ENCODE peak calls at places on chromosomes 2 and 18, in ten cellular contexts. P, H, M, A, Q, N, C, B, Y and Z are unnamed samples.

GRCh38 chr18:23900979-23901378 is 113.6 kb upstream of the TTC39C start:
- DNase-seq in Y (no peak), C (no peak), P (peak), H (no peak), Q (no peak), B (no peak), A (no peak), M (no peak), N (no peak), Z (no peak)

GRCh38 chr2:100919316-100919715 is 82.8 kb upstream of the RPL31 start:
- DNase-seq in P (no peak), Y (no peak), Q (no peak), N (no peak), A (no peak), H (no peak), M (no peak), C (no peak), B (no peak), Z (no peak)

GRCh38 chr2:239119346-239120126 is 271.7 kb downstream of the TWIST2 start:
- DNase-seq in C (no peak), Y (no peak), N (no peak), Q (no peak), A (no peak), M (no peak), B (no peak), H (no peak), P (no peak), Z (peak)

GRCh38 chr2:205610437-205610836 is 71.9 kb upstream of the NRP2 start:
- DNase-seq in M (no peak), B (peak), P (no peak), Q (peak), C (no peak), Y (no peak), H (no peak), A (no peak), N (no peak), Z (no peak)

GRCh38 chr2:111200333-111200879 is 79.7 kb downstream of the BCL2L11 start:
- DNase-seq in C (no peak), B (no peak), Q (no peak), A (no peak), H (no peak), N (no peak), M (no peak), Y (no peak), P (no peak), Z (no peak)

GRCh38 chr2:39719317-39719716 is 53.6 kb downstream of the TMEM178A start:
- DNase-seq in N (no peak), Y (no peak), B (no peak), C (no peak), H (no peak), M (no peak), Q (no peak), P (no peak), A (no peak), Z (no peak)

GRCh38 chr18:49561127-49561376 is 805 bp upstream of the LIPG start:
- DNase-seq in Q (peak), A (no peak), B (no peak), N (no peak), Y (no peak), C (no peak), M (no peak), H (no peak), P (no peak), Z (no peak)

GRCh38 chr18:78911751-78912283 is 67.8 kb upstream of the SALL3 start:
- DNase-seq in M (no peak), C (no peak), P (no peak), Q (no peak), A (no peak), H (no peak), B (no peak), Y (no peak), N (no peak), Z (no peak)

GRCh38 chr18:70291295-70291574 is 2.4 kb downstream of the SOCS6 start:
- DNase-seq in C (no peak), B (no peak), Q (no peak), A (no peak), P (no peak), Y (no peak), N (no peak), H (no peak), M (no peak), Z (no peak)

GRCh38 chr2:112958428-112959108 is 19.2 kb upstream of the IL36G start:
- DNase-seq in B (peak), N (peak), M (peak), H (no peak), A (no peak), Q (peak), Y (no peak), P (peak), C (no peak), Z (peak)

GRCh38 chr2:3463914-3464313 is 55.4 kb downstream of the ADI1 start:
- DNase-seq in C (no peak), Y (peak), P (no peak), M (no peak), N (no peak), B (no peak), H (no peak), Q (no peak), A (peak), Z (no peak)

GRCh38 chr2:168717790-168718502 is 84.5 kb upstream of the NOSTRIN start:
- DNase-seq in Y (no peak), C (no peak), M (no peak), B (no peak), A (no peak), H (no peak), P (peak), Q (no peak), N (no peak), Z (no peak)

GRCh38 chr2:130821867-130822266 is 14.8 kb upstream of the ARHGEF4 start:
- DNase-seq in A (no peak), N (no peak), Q (no peak), M (no peak), P (no peak), Y (no peak), C (no peak), B (no peak), H (no peak), Z (no peak)

GRCh38 chr18:24296273-24296672 is 101.4 kb downstream of the OSBPL1A start:
- DNase-seq in Y (no peak), Q (no peak), H (no peak), M (no peak), A (no peak), B (no peak), P (no peak), C (no peak), N (no peak), Z (no peak)

GRCh38 chr18:41462946-41463345 is 492.1 kb upstream of the PIK3C3 start:
- DNase-seq in N (no peak), A (no peak), C (no peak), M (no peak), B (peak), H (no peak), Q (no peak), P (no peak), Y (no peak), Z (no peak)

DNA sequence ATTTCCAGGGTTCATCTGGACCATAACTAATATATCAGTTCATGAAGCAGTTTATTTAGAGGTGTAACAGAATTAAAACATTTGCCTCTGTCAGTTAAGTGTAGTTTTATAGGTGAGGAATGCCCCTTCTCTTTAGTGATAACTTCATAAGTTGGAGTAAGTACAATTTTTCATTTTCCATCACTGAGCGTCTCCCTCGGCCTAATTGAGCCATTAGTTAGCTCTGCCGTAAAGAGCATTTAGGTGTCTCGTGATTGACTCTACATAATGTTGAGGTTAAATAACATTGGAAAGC is 88.4 kb downstream of the UGGT1 start:
- DNase-seq in C (no peak), Q (no peak), N (no peak), P (no peak), H (no peak), B (no peak), M (no peak), A (no peak), Y (no peak), Z (no peak)
- TF ChIP-seq CTCF in C (no peak), Q (no peak), N (no peak), P (no peak), H (no peak), B (no peak), M (no peak), A (no peak), Y (no peak), Z (no peak)

DNA sequence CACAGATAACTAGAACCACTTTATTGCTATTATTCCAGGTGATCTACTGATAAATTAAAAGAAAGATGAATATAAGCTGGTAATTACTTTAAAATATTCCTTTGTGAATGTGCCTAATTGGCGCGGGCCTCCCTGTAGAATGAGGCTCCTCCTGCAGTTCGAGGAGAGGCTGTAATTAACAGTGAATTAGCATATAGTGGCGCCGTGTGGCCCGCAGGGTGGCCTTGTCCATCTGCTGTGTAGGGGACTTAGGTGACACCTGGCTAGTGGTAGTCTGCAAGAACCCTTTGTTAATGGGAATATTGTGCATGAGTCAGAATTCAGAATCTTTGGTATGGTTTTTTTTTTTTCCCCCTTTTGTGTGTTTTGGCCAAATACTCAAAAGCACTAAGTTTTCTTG is 119.8 kb downstream of the AGAP1 start:
- DNase-seq in M (no peak), Q (no peak), C (no peak), B (no peak), P (no peak), Y (no peak), H (no peak), N (no peak), A (no peak), Z (no peak)
- TF ChIP-seq CTCF in M (no peak), Q (no peak), C (no peak), B (no peak), P (no peak), Y (no peak), H (no peak), N (no peak), A (no peak), Z (no peak)

GRCh38 chr18:13103366-13103765 is 112.2 kb downstream of the CEP192 start:
- DNase-seq in C (no peak), Y (no peak), N (no peak), Q (peak), A (no peak), B (peak), M (no peak), H (no peak), P (no peak), Z (peak)
- TF ChIP-seq CTCF in C (peak), Y (no peak), N (no peak), Q (peak), A (peak), B (peak), M (peak), H (no peak), P (peak), Z (peak)

GRCh38 chr18:46212398-46212797 is 108.2 kb downstream of the HAUS1 start:
- DNase-seq in Q (no peak), H (no peak), P (no peak), M (no peak), Y (no peak), B (no peak), C (no peak), A (no peak), N (no peak), Z (no peak)

GRCh38 chr18:46214435-46214834 is 110.2 kb downstream of the HAUS1 start:
- DNase-seq in H (no peak), C (no peak), P (no peak), N (no peak), B (no peak), Y (no peak), A (no peak), Q (no peak), M (no peak), Z (no peak)

GRCh38 chr18:46215902-46216723 is 111.9 kb downstream of the HAUS1 start:
- DNase-seq in P (no peak), M (no peak), A (no peak), Q (no peak), N (no peak), C (no peak), H (no peak), Y (no peak), B (no peak), Z (no peak)

GRCh38 chr18:46211816-46212215 is 107.6 kb downstream of the HAUS1 start:
- DNase-seq in M (no peak), H (no peak), C (no peak), B (peak), Q (peak), A (no peak), Y (no peak), P (peak), N (no peak), Z (peak)

DNA sequence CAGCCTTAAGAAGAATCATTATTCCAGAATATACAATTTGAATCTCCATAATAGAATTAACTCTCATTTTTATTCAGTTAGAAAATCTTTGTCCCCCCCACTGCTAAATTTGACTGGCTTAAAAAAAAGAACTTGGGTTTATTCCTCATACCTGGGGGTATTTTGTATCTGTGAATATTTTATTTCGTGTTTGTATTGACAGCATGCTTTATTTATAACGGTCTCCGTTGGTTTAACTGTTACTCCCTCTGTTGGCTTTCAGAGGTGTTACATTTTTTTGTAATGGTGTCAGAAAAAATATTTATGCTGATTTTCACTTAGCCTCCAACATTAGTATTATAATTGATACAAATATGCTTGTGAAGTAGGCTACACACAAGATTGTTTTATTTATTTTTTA is 109.1 kb downstream of the HAUS1 start:
- DNase-seq in B (peak), H (no peak), C (no peak), A (no peak), N (no peak), Q (peak), M (peak), Y (no peak), P (no peak), Z (peak)
- TF ChIP-seq CTCF in B (peak), H (peak), C (peak), A (peak), N (peak), Q (peak), M (peak), Y (no peak), P (peak), Z (peak)

DNA sequence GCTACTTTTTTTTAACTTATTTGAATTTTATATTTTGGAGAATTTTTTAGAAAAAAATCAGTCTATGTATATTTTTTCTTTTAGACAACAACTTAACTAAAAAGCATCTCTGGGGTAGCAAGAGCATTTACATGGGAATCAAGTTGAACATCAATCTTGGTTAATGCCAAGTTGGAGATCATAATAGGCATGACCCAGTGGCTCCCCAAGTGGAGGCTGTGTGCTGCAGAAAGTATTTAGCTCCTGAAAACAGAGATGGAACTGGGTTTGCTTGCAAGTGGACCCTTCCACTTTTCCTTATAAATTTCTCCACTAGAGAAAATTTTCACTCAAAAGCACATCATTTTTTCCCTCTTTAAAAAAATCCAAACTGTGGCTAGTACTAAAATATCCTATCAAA is 23.9 kb upstream of the CAVIN2 start:
- DNase-seq in Y (no peak), H (no peak), B (no peak), A (no peak), N (no peak), C (no peak), M (no peak), Q (no peak), P (no peak), Z (peak)
- TF ChIP-seq CTCF in Y (no peak), H (peak), B (peak), A (no peak), N (peak), C (no peak), M (peak), Q (peak), P (peak), Z (peak)

DNA sequence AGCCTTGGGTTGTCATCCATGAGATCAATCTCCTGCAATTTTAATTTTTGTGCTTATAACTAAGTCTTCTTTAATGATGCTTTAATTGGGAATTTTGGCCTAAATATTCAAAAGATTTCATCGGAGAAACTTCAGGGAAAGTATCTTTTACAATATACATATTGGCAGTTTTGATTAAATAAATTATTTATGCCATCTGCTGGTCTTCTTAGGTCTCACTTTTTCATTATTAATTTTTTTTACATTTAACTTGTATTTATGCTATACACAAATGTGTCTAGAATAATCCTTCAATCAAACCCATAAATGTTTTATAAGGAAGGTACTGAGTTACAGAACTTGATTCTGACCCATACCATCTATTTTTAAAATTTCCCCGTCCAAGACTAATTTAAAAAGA is 95.1 kb upstream of the XPO1 start:
- DNase-seq in P (no peak), Q (no peak), B (peak), A (no peak), Y (no peak), C (no peak), M (no peak), H (no peak), N (no peak), Z (no peak)
- TF ChIP-seq CTCF in P (no peak), Q (peak), B (peak), A (no peak), Y (no peak), C (no peak), M (no peak), H (peak), N (no peak), Z (peak)